ENCODE peak calls at places on chromosomes 3 and 15, in nine cellular contexts. One of them, this sample, is unnamed.

GRCh38 chr3:117958027-117958426 is 1076.6 kb downstream of the IGSF11 start:
- DNase-seq in germinal center: no peak
- DNase-seq in Right ventricle myocardium superior: no peak
- DNase-seq in NCI-H2171 treated with DMSO at 0.1 percent for 48 hours: no peak
- DNase-seq in caudate nucleus: no peak
- DNase-seq in H4: no peak
- DNase-seq in activated T-cell treated with anti-CD3 and anti-CD28 coated beads for 1 hour: no peak
- DNase-seq in nephron progenitor cell: no peak
- DNase-seq in GM04504: no peak
- DNase-seq in this sample: no peak

GRCh38 chr15:50414624-50415023 is 9.6 kb upstream of the USP8 start:
- DNase-seq in germinal center: no peak
- DNase-seq in Right ventricle myocardium superior: no peak
- DNase-seq in NCI-H2171 treated with DMSO at 0.1 percent for 48 hours: no peak
- DNase-seq in caudate nucleus: no peak
- DNase-seq in H4: no peak
- DNase-seq in activated T-cell treated with anti-CD3 and anti-CD28 coated beads for 1 hour: no peak
- DNase-seq in nephron progenitor cell: no peak
- DNase-seq in GM04504: no peak
- DNase-seq in this sample: no peak

GRCh38 chr3:66211779-66212178 is 9.0 kb upstream of the SLC25A26 start:
- DNase-seq in germinal center: no peak
- DNase-seq in Right ventricle myocardium superior: no peak
- DNase-seq in NCI-H2171 treated with DMSO at 0.1 percent for 48 hours: no peak
- DNase-seq in caudate nucleus: no peak
- DNase-seq in H4: no peak
- DNase-seq in activated T-cell treated with anti-CD3 and anti-CD28 coated beads for 1 hour: no peak
- DNase-seq in nephron progenitor cell: no peak
- DNase-seq in GM04504: no peak
- DNase-seq in this sample: no peak

GRCh38 chr3:155230382-155230781 is 63.1 kb downstream of the STRIT1 start:
- DNase-seq in germinal center: no peak
- DNase-seq in Right ventricle myocardium superior: no peak
- DNase-seq in NCI-H2171 treated with DMSO at 0.1 percent for 48 hours: no peak
- DNase-seq in caudate nucleus: no peak
- DNase-seq in H4: no peak
- DNase-seq in activated T-cell treated with anti-CD3 and anti-CD28 coated beads for 1 hour: no peak
- DNase-seq in nephron progenitor cell: no peak
- DNase-seq in GM04504: peak
- DNase-seq in this sample: no peak

GRCh38 chr15:69897471-69898237 is 200.1 kb downstream of the TLE3 start:
- DNase-seq in germinal center: no peak
- DNase-seq in Right ventricle myocardium superior: no peak
- DNase-seq in NCI-H2171 treated with DMSO at 0.1 percent for 48 hours: peak
- DNase-seq in caudate nucleus: no peak
- DNase-seq in H4: no peak
- DNase-seq in activated T-cell treated with anti-CD3 and anti-CD28 coated beads for 1 hour: no peak
- DNase-seq in nephron progenitor cell: no peak
- DNase-seq in GM04504: no peak
- DNase-seq in this sample: peak

GRCh38 chr15:100111103-100112060 is 230.4 kb downstream of the ADAMTS17 start:
- DNase-seq in germinal center: no peak
- DNase-seq in Right ventricle myocardium superior: peak
- DNase-seq in NCI-H2171 treated with DMSO at 0.1 percent for 48 hours: no peak
- DNase-seq in caudate nucleus: no peak
- DNase-seq in H4: peak
- DNase-seq in activated T-cell treated with anti-CD3 and anti-CD28 coated beads for 1 hour: no peak
- DNase-seq in nephron progenitor cell: no peak
- DNase-seq in GM04504: peak
- DNase-seq in this sample: no peak

GRCh38 chr3:130773371-130773770 is 26.7 kb upstream of the PIK3R4 start:
- DNase-seq in germinal center: no peak
- DNase-seq in Right ventricle myocardium superior: no peak
- DNase-seq in NCI-H2171 treated with DMSO at 0.1 percent for 48 hours: peak
- DNase-seq in caudate nucleus: no peak
- DNase-seq in H4: no peak
- DNase-seq in activated T-cell treated with anti-CD3 and anti-CD28 coated beads for 1 hour: no peak
- DNase-seq in nephron progenitor cell: no peak
- DNase-seq in GM04504: no peak
- DNase-seq in this sample: no peak

GRCh38 chr3:113264741-113265140 is 53.4 kb downstream of the BOC start:
- DNase-seq in germinal center: no peak
- DNase-seq in Right ventricle myocardium superior: no peak
- DNase-seq in NCI-H2171 treated with DMSO at 0.1 percent for 48 hours: no peak
- DNase-seq in caudate nucleus: peak
- DNase-seq in H4: no peak
- DNase-seq in activated T-cell treated with anti-CD3 and anti-CD28 coated beads for 1 hour: no peak
- DNase-seq in nephron progenitor cell: no peak
- DNase-seq in GM04504: no peak
- DNase-seq in this sample: no peak

GRCh38 chr15:48683991-48684765 is 38.7 kb upstream of the FBN1 start:
- DNase-seq in germinal center: no peak
- DNase-seq in Right ventricle myocardium superior: no peak
- DNase-seq in NCI-H2171 treated with DMSO at 0.1 percent for 48 hours: no peak
- DNase-seq in caudate nucleus: no peak
- DNase-seq in H4: no peak
- DNase-seq in activated T-cell treated with anti-CD3 and anti-CD28 coated beads for 1 hour: no peak
- DNase-seq in nephron progenitor cell: no peak
- DNase-seq in GM04504: no peak
- DNase-seq in this sample: no peak

GRCh38 chr15:60325905-60326304 is 71.9 kb downstream of the ANXA2 start:
- DNase-seq in germinal center: no peak
- DNase-seq in Right ventricle myocardium superior: no peak
- DNase-seq in NCI-H2171 treated with DMSO at 0.1 percent for 48 hours: no peak
- DNase-seq in caudate nucleus: no peak
- DNase-seq in H4: no peak
- DNase-seq in activated T-cell treated with anti-CD3 and anti-CD28 coated beads for 1 hour: no peak
- DNase-seq in nephron progenitor cell: no peak
- DNase-seq in GM04504: no peak
- DNase-seq in this sample: no peak

GRCh38 chr15:33215941-33216872 is 21.7 kb upstream of the FMN1 start:
- DNase-seq in germinal center: peak
- DNase-seq in Right ventricle myocardium superior: no peak
- DNase-seq in NCI-H2171 treated with DMSO at 0.1 percent for 48 hours: no peak
- DNase-seq in caudate nucleus: no peak
- DNase-seq in H4: peak
- DNase-seq in activated T-cell treated with anti-CD3 and anti-CD28 coated beads for 1 hour: no peak
- DNase-seq in nephron progenitor cell: no peak
- DNase-seq in GM04504: no peak
- DNase-seq in this sample: no peak

GRCh38 chr3:53150247-53151085 is 10.5 kb upstream of the PRKCD start:
- DNase-seq in germinal center: no peak
- DNase-seq in Right ventricle myocardium superior: no peak
- DNase-seq in NCI-H2171 treated with DMSO at 0.1 percent for 48 hours: no peak
- DNase-seq in caudate nucleus: no peak
- DNase-seq in H4: no peak
- DNase-seq in activated T-cell treated with anti-CD3 and anti-CD28 coated beads for 1 hour: no peak
- DNase-seq in nephron progenitor cell: no peak
- DNase-seq in GM04504: peak
- DNase-seq in this sample: no peak

GRCh38 chr15:75631935-75632334 is 6.4 kb upstream of the SNUPN start:
- DNase-seq in germinal center: no peak
- DNase-seq in Right ventricle myocardium superior: no peak
- DNase-seq in NCI-H2171 treated with DMSO at 0.1 percent for 48 hours: no peak
- DNase-seq in caudate nucleus: no peak
- DNase-seq in H4: no peak
- DNase-seq in activated T-cell treated with anti-CD3 and anti-CD28 coated beads for 1 hour: no peak
- DNase-seq in nephron progenitor cell: no peak
- DNase-seq in GM04504: no peak
- DNase-seq in this sample: no peak

GRCh38 chr3:16182612-16183011 is 8.1 kb downstream of the GALNT15 start:
- DNase-seq in germinal center: no peak
- DNase-seq in Right ventricle myocardium superior: no peak
- DNase-seq in NCI-H2171 treated with DMSO at 0.1 percent for 48 hours: no peak
- DNase-seq in caudate nucleus: no peak
- DNase-seq in H4: no peak
- DNase-seq in activated T-cell treated with anti-CD3 and anti-CD28 coated beads for 1 hour: no peak
- DNase-seq in nephron progenitor cell: no peak
- DNase-seq in GM04504: no peak
- DNase-seq in this sample: no peak

GRCh38 chr15:83380026-83380425 is 67.1 kb upstream of the SH3GL3 start:
- DNase-seq in germinal center: no peak
- DNase-seq in Right ventricle myocardium superior: no peak
- DNase-seq in NCI-H2171 treated with DMSO at 0.1 percent for 48 hours: no peak
- DNase-seq in caudate nucleus: no peak
- DNase-seq in H4: no peak
- DNase-seq in activated T-cell treated with anti-CD3 and anti-CD28 coated beads for 1 hour: no peak
- DNase-seq in nephron progenitor cell: no peak
- DNase-seq in GM04504: no peak
- DNase-seq in this sample: no peak

GRCh38 chr3:66411436-66411835 is 89.4 kb downstream of the LRIG1 start:
- DNase-seq in germinal center: no peak
- DNase-seq in Right ventricle myocardium superior: no peak
- DNase-seq in NCI-H2171 treated with DMSO at 0.1 percent for 48 hours: no peak
- DNase-seq in caudate nucleus: no peak
- DNase-seq in H4: no peak
- DNase-seq in activated T-cell treated with anti-CD3 and anti-CD28 coated beads for 1 hour: no peak
- DNase-seq in nephron progenitor cell: no peak
- DNase-seq in GM04504: no peak
- DNase-seq in this sample: no peak

GRCh38 chr15:45884755-45885445 is 250.1 kb downstream of the SQOR start:
- DNase-seq in germinal center: no peak
- DNase-seq in Right ventricle myocardium superior: no peak
- DNase-seq in NCI-H2171 treated with DMSO at 0.1 percent for 48 hours: peak
- DNase-seq in caudate nucleus: no peak
- DNase-seq in H4: no peak
- DNase-seq in activated T-cell treated with anti-CD3 and anti-CD28 coated beads for 1 hour: no peak
- DNase-seq in nephron progenitor cell: no peak
- DNase-seq in GM04504: no peak
- DNase-seq in this sample: no peak

GRCh38 chr3:89619263-89619662 is 511.8 kb downstream of the EPHA3 start:
- DNase-seq in germinal center: no peak
- DNase-seq in Right ventricle myocardium superior: no peak
- DNase-seq in NCI-H2171 treated with DMSO at 0.1 percent for 48 hours: no peak
- DNase-seq in caudate nucleus: no peak
- DNase-seq in H4: no peak
- DNase-seq in activated T-cell treated with anti-CD3 and anti-CD28 coated beads for 1 hour: no peak
- DNase-seq in nephron progenitor cell: no peak
- DNase-seq in GM04504: no peak
- DNase-seq in this sample: no peak

GRCh38 chr3:184806567-184807271 is 5.2 kb upstream of the VPS8 start:
- DNase-seq in germinal center: no peak
- DNase-seq in Right ventricle myocardium superior: no peak
- DNase-seq in NCI-H2171 treated with DMSO at 0.1 percent for 48 hours: peak
- DNase-seq in caudate nucleus: no peak
- DNase-seq in H4: no peak
- DNase-seq in activated T-cell treated with anti-CD3 and anti-CD28 coated beads for 1 hour: no peak
- DNase-seq in nephron progenitor cell: no peak
- DNase-seq in GM04504: no peak
- DNase-seq in this sample: no peak

GRCh38 chr3:101938262-101938847 is 89.0 kb downstream of the NFKBIZ start:
- DNase-seq in germinal center: peak
- DNase-seq in Right ventricle myocardium superior: no peak
- DNase-seq in NCI-H2171 treated with DMSO at 0.1 percent for 48 hours: no peak
- DNase-seq in caudate nucleus: no peak
- DNase-seq in H4: no peak
- DNase-seq in activated T-cell treated with anti-CD3 and anti-CD28 coated beads for 1 hour: no peak
- DNase-seq in nephron progenitor cell: no peak
- DNase-seq in GM04504: no peak
- DNase-seq in this sample: no peak